ENCODE peak calls at places on chromosome 4, in five cellular contexts. One of them, this sample, is unnamed.

GRCh38 chr4:184167576-184167975 is 50.1 kb downstream of the ENPP6 start:
- DNase-seq in activated CD4-positive, alpha-beta T cell treated with anti-CD3 and anti-CD28 coated beads, Interleukin-2, amount 50 U/mL, for 1 hour: no peak
- DNase-seq in colonic mucosa: no peak
- DNase-seq in activated CD4-positive, alpha-beta memory T cell treated with anti-CD3 and anti-CD28 coated beads, Interleukin-2, amount 10 ng/mL, durations not matched to agents 7 days and 5 days: no peak
- DNase-seq in activated naive CD4-positive, alpha-beta T cell treated with anti-CD3 and anti-CD28 coated beads for 36 hours: no peak
- DNase-seq in this sample: no peak

GRCh38 chr4:108427946-108428345 is 192.4 kb upstream of the RPL34 start:
- DNase-seq in activated CD4-positive, alpha-beta T cell treated with anti-CD3 and anti-CD28 coated beads, Interleukin-2, amount 50 U/mL, for 1 hour: no peak
- DNase-seq in colonic mucosa: no peak
- DNase-seq in activated CD4-positive, alpha-beta memory T cell treated with anti-CD3 and anti-CD28 coated beads, Interleukin-2, amount 10 ng/mL, durations not matched to agents 7 days and 5 days: no peak
- DNase-seq in activated naive CD4-positive, alpha-beta T cell treated with anti-CD3 and anti-CD28 coated beads for 36 hours: no peak
- DNase-seq in this sample: no peak

GRCh38 chr4:102344520-102344954 is 745 bp downstream of the SLC39A8 start:
- DNase-seq in activated CD4-positive, alpha-beta T cell treated with anti-CD3 and anti-CD28 coated beads, Interleukin-2, amount 50 U/mL, for 1 hour: peak; percentile 66
- DNase-seq in colonic mucosa: no peak
- DNase-seq in activated CD4-positive, alpha-beta memory T cell treated with anti-CD3 and anti-CD28 coated beads, Interleukin-2, amount 10 ng/mL, durations not matched to agents 7 days and 5 days: peak; percentile 78
- DNase-seq in activated naive CD4-positive, alpha-beta T cell treated with anti-CD3 and anti-CD28 coated beads for 36 hours: peak; percentile 71
- DNase-seq in this sample: peak; percentile 89

GRCh38 chr4:57875829-57876392 is 765.7 kb upstream of the IGFBP7 start:
- DNase-seq in activated CD4-positive, alpha-beta T cell treated with anti-CD3 and anti-CD28 coated beads, Interleukin-2, amount 50 U/mL, for 1 hour: no peak
- DNase-seq in colonic mucosa: no peak
- DNase-seq in activated CD4-positive, alpha-beta memory T cell treated with anti-CD3 and anti-CD28 coated beads, Interleukin-2, amount 10 ng/mL, durations not matched to agents 7 days and 5 days: no peak
- DNase-seq in activated naive CD4-positive, alpha-beta T cell treated with anti-CD3 and anti-CD28 coated beads for 36 hours: no peak
- DNase-seq in this sample: no peak

GRCh38 chr4:77734928-77735327 is 84.2 kb downstream of the CNOT6L start:
- DNase-seq in activated CD4-positive, alpha-beta T cell treated with anti-CD3 and anti-CD28 coated beads, Interleukin-2, amount 50 U/mL, for 1 hour: no peak
- DNase-seq in colonic mucosa: no peak
- DNase-seq in activated CD4-positive, alpha-beta memory T cell treated with anti-CD3 and anti-CD28 coated beads, Interleukin-2, amount 10 ng/mL, durations not matched to agents 7 days and 5 days: peak; percentile 42
- DNase-seq in activated naive CD4-positive, alpha-beta T cell treated with anti-CD3 and anti-CD28 coated beads for 36 hours: peak; percentile 49
- DNase-seq in this sample: no peak

GRCh38 chr4:129218897-129219296 is 122.9 kb downstream of the C4orf33 start:
- DNase-seq in activated CD4-positive, alpha-beta T cell treated with anti-CD3 and anti-CD28 coated beads, Interleukin-2, amount 50 U/mL, for 1 hour: no peak
- DNase-seq in colonic mucosa: no peak
- DNase-seq in activated CD4-positive, alpha-beta memory T cell treated with anti-CD3 and anti-CD28 coated beads, Interleukin-2, amount 10 ng/mL, durations not matched to agents 7 days and 5 days: no peak
- DNase-seq in activated naive CD4-positive, alpha-beta T cell treated with anti-CD3 and anti-CD28 coated beads for 36 hours: no peak
- DNase-seq in this sample: no peak

GRCh38 chr4:88242144-88242543 is 42.2 kb downstream of the PPM1K start:
- DNase-seq in activated CD4-positive, alpha-beta T cell treated with anti-CD3 and anti-CD28 coated beads, Interleukin-2, amount 50 U/mL, for 1 hour: no peak
- DNase-seq in colonic mucosa: no peak
- DNase-seq in activated CD4-positive, alpha-beta memory T cell treated with anti-CD3 and anti-CD28 coated beads, Interleukin-2, amount 10 ng/mL, durations not matched to agents 7 days and 5 days: no peak
- DNase-seq in activated naive CD4-positive, alpha-beta T cell treated with anti-CD3 and anti-CD28 coated beads for 36 hours: no peak
- DNase-seq in this sample: no peak

GRCh38 chr4:151015458-151016344 is 617 bp upstream of the LRBA start:
- DNase-seq in activated CD4-positive, alpha-beta T cell treated with anti-CD3 and anti-CD28 coated beads, Interleukin-2, amount 50 U/mL, for 1 hour: peak; percentile 76
- DNase-seq in colonic mucosa: peak; percentile 85
- DNase-seq in activated CD4-positive, alpha-beta memory T cell treated with anti-CD3 and anti-CD28 coated beads, Interleukin-2, amount 10 ng/mL, durations not matched to agents 7 days and 5 days: peak; percentile 82
- DNase-seq in activated naive CD4-positive, alpha-beta T cell treated with anti-CD3 and anti-CD28 coated beads for 36 hours: peak; percentile 71
- DNase-seq in this sample: peak; percentile 93

GRCh38 chr4:76547167-76547760 is 112.2 kb downstream of the SHROOM3 start:
- DNase-seq in activated CD4-positive, alpha-beta T cell treated with anti-CD3 and anti-CD28 coated beads, Interleukin-2, amount 50 U/mL, for 1 hour: no peak
- DNase-seq in colonic mucosa: no peak
- DNase-seq in activated CD4-positive, alpha-beta memory T cell treated with anti-CD3 and anti-CD28 coated beads, Interleukin-2, amount 10 ng/mL, durations not matched to agents 7 days and 5 days: no peak
- DNase-seq in activated naive CD4-positive, alpha-beta T cell treated with anti-CD3 and anti-CD28 coated beads for 36 hours: no peak
- DNase-seq in this sample: no peak

GRCh38 chr4:48681856-48682255 is 98.2 kb downstream of the FRYL start:
- DNase-seq in activated CD4-positive, alpha-beta T cell treated with anti-CD3 and anti-CD28 coated beads, Interleukin-2, amount 50 U/mL, for 1 hour: no peak
- DNase-seq in colonic mucosa: no peak
- DNase-seq in activated CD4-positive, alpha-beta memory T cell treated with anti-CD3 and anti-CD28 coated beads, Interleukin-2, amount 10 ng/mL, durations not matched to agents 7 days and 5 days: no peak
- DNase-seq in activated naive CD4-positive, alpha-beta T cell treated with anti-CD3 and anti-CD28 coated beads for 36 hours: peak; percentile 51
- DNase-seq in this sample: no peak